ENCODE peak calls at places on chromosomes 12 and 14, in seven cellular contexts. R is cardiac muscle cell, A is Peyer's patch, T is BE2C, Y is A549, C is right cardiac atrium, P is MM.1S. Q is an unnamed sample.

GRCh38 chr14:32372154-32372553 is 43.1 kb downstream of the AKAP6 start:
- DNase-seq in R (no peak), P (no peak), C (no peak), Y (no peak), T (no peak), A (no peak), Q (peak; percentile 93)

GRCh38 chr12:129844662-129845061 is 59.2 kb downstream of the TMEM132D start:
- DNase-seq in A (no peak), Y (no peak), P (no peak), T (no peak), C (no peak), R (no peak), Q (no peak)

GRCh38 chr12:68349921-68350606 is 17.9 kb upstream of the MDM1 start:
- DNase-seq in P (no peak), C (no peak), Y (no peak), R (no peak), A (no peak), T (no peak), Q (no peak)

GRCh38 chr14:50031534-50032313 is 84.6 kb downstream of the VCPKMT start:
- DNase-seq in C (no peak), R (no peak), T (no peak), Y (no peak), P (no peak), A (no peak), Q (no peak)

GRCh38 chr14:94640721-94641631 is 28.8 kb downstream of the SERPINA3 start:
- DNase-seq in R (no peak), C (no peak), A (no peak), P (no peak), Y (no peak), T (no peak), Q (peak; percentile 16)

GRCh38 chr14:101761881-101762529 is 496 bp downstream of the PPP2R5C start:
- DNase-seq in T (peak; percentile 41), P (peak; percentile 8), A (peak; percentile 73), C (peak; percentile 58), R (peak; percentile 55), Y (peak; percentile 57), Q (no peak)

GRCh38 chr12:50062733-50063452 is 5.5 kb downstream of the ASIC1 start:
- DNase-seq in A (no peak), R (no peak), P (no peak), C (no peak), T (peak; percentile 35), Y (no peak), Q (peak; percentile 66)

GRCh38 chr12:28222081-28222700 is 31.9 kb downstream of the CCDC91 start:
- DNase-seq in R (no peak), A (peak; percentile 18), Y (no peak), C (no peak), P (no peak), T (no peak), Q (no peak)

GRCh38 chr14:87046960-87047359 is 946.0 kb downstream of the GALC start:
- DNase-seq in Y (no peak), R (no peak), C (no peak), T (no peak), P (no peak), A (no peak), Q (no peak)

GRCh38 chr12:109530301-109530685 is 43.0 kb downstream of the MMAB start:
- DNase-seq in A (no peak), R (no peak), P (no peak), T (no peak), Y (no peak), C (no peak), Q (no peak)

GRCh38 chr12:48816148-48816854 is 2.0 kb upstream of the CACNB3 start:
- DNase-seq in P (no peak), C (no peak), T (no peak), Y (no peak), A (no peak), R (no peak), Q (no peak)

GRCh38 chr12:18689781-18690180 is 48.0 kb downstream of the PLCZ1 start:
- DNase-seq in R (no peak), P (no peak), Y (no peak), C (no peak), T (no peak), A (no peak), Q (no peak)

GRCh38 chr12:19150273-19150895 is 20.9 kb downstream of the PLEKHA5 start:
- DNase-seq in R (no peak), A (no peak), Y (no peak), C (no peak), T (no peak), P (no peak), Q (no peak)

GRCh38 chr12:7989827-7990491 is 42.6 kb upstream of the FOXJ2 start:
- DNase-seq in T (no peak), Y (no peak), C (no peak), R (no peak), A (peak; percentile 48), P (no peak), Q (no peak)

GRCh38 chr14:81534510-81535074 is 939 bp upstream of the SEL1L start:
- DNase-seq in R (no peak), C (no peak), A (no peak), T (no peak), P (no peak), Y (no peak), Q (no peak)

GRCh38 chr14:103385994-103386491 is 828 bp downstream of the MARK3 start:
- DNase-seq in T (peak; percentile 19), A (peak; percentile 37), R (peak; percentile 60), C (peak; percentile 32), P (peak; percentile 8), Y (no peak), Q (no peak)

GRCh38 chr12:98736352-98737326 is 91.5 kb downstream of the APAF1 start:
- DNase-seq in C (no peak), T (peak; percentile 48), A (no peak), P (no peak), Y (no peak), R (no peak), Q (no peak)

GRCh38 chr12:67268335-67268895 is 743 bp upstream of the CAND1 start:
- DNase-seq in R (peak; percentile 96), C (peak; percentile 86), P (peak; percentile 98), T (peak; percentile 89), A (peak; percentile 87), Y (peak; percentile 99), Q (peak; percentile 99)

GRCh38 chr12:49413010-49413409 is 45.7 kb downstream of the SPATS2 start:
- DNase-seq in A (no peak), Y (no peak), C (no peak), P (no peak), T (no peak), R (no peak), Q (peak; percentile 32)

GRCh38 chr14:67514203-67514607 is 18.9 kb upstream of the PLEKHH1 start:
- DNase-seq in R (no peak), C (peak; percentile 18), P (no peak), T (no peak), Y (no peak), A (no peak), Q (no peak)

GRCh38 chr12:120377611-120378010 is 8.6 kb upstream of the MSI1 start:
- DNase-seq in P (no peak), C (no peak), Y (no peak), R (no peak), T (no peak), A (no peak), Q (no peak)

DNA sequence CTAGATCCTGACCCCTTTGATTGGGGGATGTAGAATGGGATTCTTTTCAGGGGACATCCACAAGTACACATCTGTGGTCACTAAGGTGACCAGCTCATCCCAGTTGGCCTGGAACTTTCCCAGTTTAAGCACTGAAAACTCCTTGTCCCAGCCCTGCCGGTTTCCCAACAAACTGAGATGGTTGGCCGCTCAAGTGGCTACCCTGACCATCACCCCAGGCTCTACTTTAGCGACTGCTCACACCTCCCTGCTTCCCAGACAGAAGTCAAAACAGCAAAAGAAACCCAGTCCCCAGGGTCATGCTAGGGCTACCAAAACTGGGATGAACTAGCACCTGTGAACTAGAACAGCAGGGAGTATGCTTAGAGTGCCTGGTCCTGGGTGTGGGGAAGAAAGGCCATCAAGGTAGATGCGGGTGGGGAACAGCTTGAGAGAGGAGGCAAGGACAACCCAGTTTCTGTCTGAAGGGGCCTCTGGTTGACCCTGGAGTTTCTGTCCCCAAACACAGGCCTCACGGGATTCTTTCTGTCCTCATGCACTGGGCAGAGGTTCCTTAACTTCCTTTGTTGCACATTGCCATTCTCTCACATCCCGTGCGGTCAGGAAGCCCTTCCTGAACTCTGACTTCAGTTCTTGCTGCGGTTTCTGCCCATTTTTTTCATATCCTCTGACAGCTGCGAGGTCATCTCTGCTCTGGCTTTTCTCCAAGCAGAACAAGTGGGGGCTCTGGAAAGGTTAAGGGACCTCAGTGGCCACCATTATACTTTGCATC is 1.6 kb downstream of the LTB4R start:
- DNase-seq in T (no peak), Y (no peak), C (no peak), P (peak; percentile 45), R (no peak), A (peak; percentile 76), Q (no peak)
- H3K4me3 ChIP-seq in T (no peak overlapping the region), Y (no peak overlapping the region), C (no peak overlapping the region), P (no peak overlapping the region), R (no peak overlapping the region), A (no peak overlapping the region), Q (no peak overlapping the region)

DNA sequence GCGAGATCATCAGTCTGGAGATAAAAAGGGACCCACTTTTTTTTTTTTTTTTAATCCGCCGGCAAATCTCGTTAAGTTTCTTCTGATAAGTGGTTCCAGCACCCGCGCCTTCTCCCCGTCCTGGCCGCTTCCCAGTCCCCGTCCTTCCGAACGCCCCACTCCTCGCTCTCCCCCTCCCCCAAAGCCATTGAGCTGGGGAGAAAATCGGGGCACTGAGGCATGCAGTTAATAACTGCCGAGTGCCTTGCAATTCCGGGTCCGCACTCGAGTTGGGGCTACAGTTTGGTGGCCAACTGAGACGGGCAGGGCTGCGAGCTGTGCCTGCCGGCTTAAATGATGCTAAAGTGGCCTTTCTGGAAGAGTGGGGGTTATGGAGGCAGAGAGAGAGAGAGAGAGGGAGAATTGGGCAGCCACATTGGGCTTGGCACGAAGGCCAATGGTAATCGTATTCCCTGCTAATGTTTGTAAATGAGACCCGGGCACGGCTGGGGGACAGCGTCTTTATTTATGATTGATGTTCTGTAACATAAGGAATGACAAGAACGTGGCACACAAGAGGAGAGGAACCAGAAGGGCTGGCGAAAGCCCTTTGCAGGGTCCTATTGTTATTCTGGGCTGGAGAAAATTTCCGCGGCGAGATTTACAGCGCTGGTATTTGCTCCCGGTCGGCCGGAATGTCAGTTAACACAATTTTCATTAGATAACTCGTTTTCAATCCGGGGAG is 115.4 kb upstream of the MYL2 start:
- DNase-seq in P (no peak), R (peak; percentile 61), A (no peak), T (no peak), Y (no peak), C (no peak), Q (no peak)
- H3K4me3 ChIP-seq in P (no peak overlapping the region), R (peak overlapping the region; percentile 91), A (no peak overlapping the region), T (peak overlapping the region; percentile 7), Y (peak overlapping the region; percentile 61), C (no peak overlapping the region), Q (no peak overlapping the region)

GRCh38 chr12:95202691-95203476 is 14.4 kb downstream of the FGD6 start:
- DNase-seq in C (no peak), Y (no peak), P (peak; percentile 14), A (no peak), R (no peak), T (no peak), Q (no peak)
- H3K4me3 ChIP-seq in C (no peak overlapping the region), Y (peak overlapping the region; percentile 35), P (no peak overlapping the region), A (no peak overlapping the region), R (no peak overlapping the region), T (no peak overlapping the region), Q (peak overlapping the region; percentile 38)

DNA sequence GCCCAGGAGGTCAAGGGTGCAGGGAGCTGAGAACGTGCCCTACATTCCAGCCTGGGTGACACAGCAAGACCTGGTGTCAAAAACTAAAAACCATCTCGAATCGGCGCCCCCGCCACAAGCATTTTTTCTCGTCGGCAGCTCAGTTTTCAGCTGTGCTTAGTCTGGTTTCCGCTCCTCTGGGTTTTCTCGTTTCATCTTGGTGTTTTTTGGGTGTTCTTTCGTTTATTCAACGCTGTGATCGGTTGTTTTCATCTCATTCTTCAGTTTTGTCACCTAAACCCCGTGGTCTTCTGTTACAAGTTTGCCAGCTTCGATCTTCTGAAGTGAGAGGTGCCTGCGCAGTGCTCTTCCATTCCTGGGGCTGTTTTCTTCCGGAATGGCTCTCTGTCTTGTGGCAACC is 41.4 kb downstream of the NOC4L start:
- DNase-seq in T (no peak), A (no peak), R (no peak), Y (no peak), C (no peak), P (no peak), Q (no peak)
- H3K4me3 ChIP-seq in T (no peak overlapping the region), A (no peak overlapping the region), R (no peak overlapping the region), Y (no peak overlapping the region), C (no peak overlapping the region), P (peak overlapping the region; percentile 12), Q (no peak overlapping the region)

Q was measured in mammary epithelial cell.